ENCODE peak calls at places on chromosomes 2 and 18, in four cellular contexts. One of them, this sample, is unnamed.

GRCh38 chr2:43184339-43184895 is 42.0 kb downstream of the ZFP36L2 start:
- DNase-seq in stimulated activated CD8-positive, alpha-beta memory T cell treated with anti-CD3 and anti-CD28 coated beads, Interleukin-7, amount 100 ng/mL, for 48 hours: no peak
- DNase-seq in endothelial cell: no peak
- DNase-seq in foreskin fibroblast: peak; percentile 49
- DNase-seq in this sample: no peak

GRCh38 chr2:239721991-239722759 is 303.0 kb downstream of the NDUFA10 start:
- DNase-seq in stimulated activated CD8-positive, alpha-beta memory T cell treated with anti-CD3 and anti-CD28 coated beads, Interleukin-7, amount 100 ng/mL, for 48 hours: no peak
- DNase-seq in endothelial cell: no peak
- DNase-seq in foreskin fibroblast: no peak
- DNase-seq in this sample: no peak

GRCh38 chr2:158154596-158154995 is 52.9 kb downstream of the UPP2 start:
- DNase-seq in stimulated activated CD8-positive, alpha-beta memory T cell treated with anti-CD3 and anti-CD28 coated beads, Interleukin-7, amount 100 ng/mL, for 48 hours: no peak
- DNase-seq in endothelial cell: no peak
- DNase-seq in foreskin fibroblast: no peak
- DNase-seq in this sample: no peak

GRCh38 chr2:64453710-64454315 is at the start of gene LGALSL:
- DNase-seq in stimulated activated CD8-positive, alpha-beta memory T cell treated with anti-CD3 and anti-CD28 coated beads, Interleukin-7, amount 100 ng/mL, for 48 hours: peak; percentile 28
- DNase-seq in endothelial cell: peak; percentile 79
- DNase-seq in foreskin fibroblast: peak; percentile 18
- DNase-seq in this sample: peak; percentile 74

GRCh38 chr2:61421611-61422010 is 49.3 kb downstream of the USP34 start:
- DNase-seq in stimulated activated CD8-positive, alpha-beta memory T cell treated with anti-CD3 and anti-CD28 coated beads, Interleukin-7, amount 100 ng/mL, for 48 hours: no peak
- DNase-seq in endothelial cell: no peak
- DNase-seq in foreskin fibroblast: no peak
- DNase-seq in this sample: no peak

GRCh38 chr18:7579923-7580542 is 12.9 kb downstream of the PTPRM start:
- DNase-seq in stimulated activated CD8-positive, alpha-beta memory T cell treated with anti-CD3 and anti-CD28 coated beads, Interleukin-7, amount 100 ng/mL, for 48 hours: no peak
- DNase-seq in endothelial cell: no peak
- DNase-seq in foreskin fibroblast: no peak
- DNase-seq in this sample: no peak

GRCh38 chr2:170145675-170146432 is 32.1 kb upstream of the MYO3B start:
- DNase-seq in stimulated activated CD8-positive, alpha-beta memory T cell treated with anti-CD3 and anti-CD28 coated beads, Interleukin-7, amount 100 ng/mL, for 48 hours: no peak
- DNase-seq in endothelial cell: no peak
- DNase-seq in foreskin fibroblast: no peak
- DNase-seq in this sample: no peak

GRCh38 chr2:113156278-113157107 is 17.3 kb upstream of the PSD4 start:
- DNase-seq in stimulated activated CD8-positive, alpha-beta memory T cell treated with anti-CD3 and anti-CD28 coated beads, Interleukin-7, amount 100 ng/mL, for 48 hours: no peak
- DNase-seq in endothelial cell: no peak
- DNase-seq in foreskin fibroblast: no peak
- DNase-seq in this sample: no peak

GRCh38 chr2:82344670-82345069 is 2040.1 kb upstream of the LRRTM1 start:
- DNase-seq in stimulated activated CD8-positive, alpha-beta memory T cell treated with anti-CD3 and anti-CD28 coated beads, Interleukin-7, amount 100 ng/mL, for 48 hours: no peak
- DNase-seq in endothelial cell: no peak
- DNase-seq in foreskin fibroblast: no peak
- DNase-seq in this sample: no peak

GRCh38 chr2:232697807-232698110 is 628 bp downstream of the GIGYF2 start:
- DNase-seq in stimulated activated CD8-positive, alpha-beta memory T cell treated with anti-CD3 and anti-CD28 coated beads, Interleukin-7, amount 100 ng/mL, for 48 hours: no peak
- DNase-seq in endothelial cell: no peak
- DNase-seq in foreskin fibroblast: no peak
- DNase-seq in this sample: no peak

GRCh38 chr2:122100371-122101150 is 345.1 kb downstream of the TSN start:
- DNase-seq in stimulated activated CD8-positive, alpha-beta memory T cell treated with anti-CD3 and anti-CD28 coated beads, Interleukin-7, amount 100 ng/mL, for 48 hours: no peak
- DNase-seq in endothelial cell: no peak
- DNase-seq in foreskin fibroblast: no peak
- DNase-seq in this sample: no peak

GRCh38 chr2:75606851-75607798 is 39.5 kb upstream of the MRPL19 start:
- DNase-seq in stimulated activated CD8-positive, alpha-beta memory T cell treated with anti-CD3 and anti-CD28 coated beads, Interleukin-7, amount 100 ng/mL, for 48 hours: no peak
- DNase-seq in endothelial cell: no peak
- DNase-seq in foreskin fibroblast: no peak
- DNase-seq in this sample: peak; percentile 53

GRCh38 chr2:27977623-27978312 is 87.2 kb downstream of the BABAM2 start:
- DNase-seq in stimulated activated CD8-positive, alpha-beta memory T cell treated with anti-CD3 and anti-CD28 coated beads, Interleukin-7, amount 100 ng/mL, for 48 hours: no peak
- DNase-seq in endothelial cell: no peak
- DNase-seq in foreskin fibroblast: peak; percentile 94
- DNase-seq in this sample: peak; percentile 81

GRCh38 chr2:96344011-96344410 is 8.4 kb downstream of the NCAPH start:
- DNase-seq in stimulated activated CD8-positive, alpha-beta memory T cell treated with anti-CD3 and anti-CD28 coated beads, Interleukin-7, amount 100 ng/mL, for 48 hours: no peak
- DNase-seq in endothelial cell: no peak
- DNase-seq in foreskin fibroblast: no peak
- DNase-seq in this sample: no peak

GRCh38 chr18:78487649-78488048 is 492.0 kb upstream of the SALL3 start:
- DNase-seq in stimulated activated CD8-positive, alpha-beta memory T cell treated with anti-CD3 and anti-CD28 coated beads, Interleukin-7, amount 100 ng/mL, for 48 hours: no peak
- DNase-seq in endothelial cell: no peak
- DNase-seq in foreskin fibroblast: no peak
- DNase-seq in this sample: no peak

GRCh38 chr2:46117379-46117778 is 179.8 kb upstream of the EPAS1 start:
- DNase-seq in stimulated activated CD8-positive, alpha-beta memory T cell treated with anti-CD3 and anti-CD28 coated beads, Interleukin-7, amount 100 ng/mL, for 48 hours: no peak
- DNase-seq in endothelial cell: no peak
- DNase-seq in foreskin fibroblast: peak; percentile 59
- DNase-seq in this sample: peak; percentile 85

GRCh38 chr2:200600549-200601212 is 14.9 kb downstream of the AOX1 start:
- DNase-seq in stimulated activated CD8-positive, alpha-beta memory T cell treated with anti-CD3 and anti-CD28 coated beads, Interleukin-7, amount 100 ng/mL, for 48 hours: no peak
- DNase-seq in endothelial cell: no peak
- DNase-seq in foreskin fibroblast: no peak
- DNase-seq in this sample: no peak

GRCh38 chr2:28155627-28156026 is 237.0 kb upstream of the FOSL2 start:
- DNase-seq in stimulated activated CD8-positive, alpha-beta memory T cell treated with anti-CD3 and anti-CD28 coated beads, Interleukin-7, amount 100 ng/mL, for 48 hours: no peak
- DNase-seq in endothelial cell: no peak
- DNase-seq in foreskin fibroblast: no peak
- DNase-seq in this sample: no peak

GRCh38 chr2:152762202-152762601 is 43.8 kb downstream of the ARL6IP6 start:
- DNase-seq in stimulated activated CD8-positive, alpha-beta memory T cell treated with anti-CD3 and anti-CD28 coated beads, Interleukin-7, amount 100 ng/mL, for 48 hours: no peak
- DNase-seq in endothelial cell: no peak
- DNase-seq in foreskin fibroblast: peak; percentile 89
- DNase-seq in this sample: no peak

GRCh38 chr2:70902067-70902442 is 33.6 kb upstream of the ATP6V1B1 start:
- DNase-seq in stimulated activated CD8-positive, alpha-beta memory T cell treated with anti-CD3 and anti-CD28 coated beads, Interleukin-7, amount 100 ng/mL, for 48 hours: no peak
- DNase-seq in endothelial cell: no peak
- DNase-seq in foreskin fibroblast: no peak
- DNase-seq in this sample: no peak

GRCh38 chr2:152511981-152512380 is 177.0 kb downstream of the FMNL2 start:
- DNase-seq in stimulated activated CD8-positive, alpha-beta memory T cell treated with anti-CD3 and anti-CD28 coated beads, Interleukin-7, amount 100 ng/mL, for 48 hours: no peak
- DNase-seq in endothelial cell: no peak
- DNase-seq in foreskin fibroblast: no peak
- DNase-seq in this sample: no peak

GRCh38 chr18:10485475-10485874 is 31.0 kb downstream of the APCDD1 start:
- DNase-seq in stimulated activated CD8-positive, alpha-beta memory T cell treated with anti-CD3 and anti-CD28 coated beads, Interleukin-7, amount 100 ng/mL, for 48 hours: no peak
- DNase-seq in endothelial cell: no peak
- DNase-seq in foreskin fibroblast: no peak
- DNase-seq in this sample: no peak

GRCh38 chr2:166765141-166765540 is 123.1 kb upstream of the XIRP2 start:
- DNase-seq in stimulated activated CD8-positive, alpha-beta memory T cell treated with anti-CD3 and anti-CD28 coated beads, Interleukin-7, amount 100 ng/mL, for 48 hours: no peak
- DNase-seq in endothelial cell: no peak
- DNase-seq in foreskin fibroblast: no peak
- DNase-seq in this sample: peak; percentile 1

GRCh38 chr2:222752731-222753130 is 81.3 kb downstream of the MOGAT1 start:
- DNase-seq in stimulated activated CD8-positive, alpha-beta memory T cell treated with anti-CD3 and anti-CD28 coated beads, Interleukin-7, amount 100 ng/mL, for 48 hours: no peak
- DNase-seq in endothelial cell: no peak
- DNase-seq in foreskin fibroblast: no peak
- DNase-seq in this sample: no peak

GRCh38 chr2:40034198-40034597 is 255.1 kb upstream of the THUMPD2 start:
- DNase-seq in stimulated activated CD8-positive, alpha-beta memory T cell treated with anti-CD3 and anti-CD28 coated beads, Interleukin-7, amount 100 ng/mL, for 48 hours: no peak
- DNase-seq in endothelial cell: no peak
- DNase-seq in foreskin fibroblast: peak; percentile 99
- DNase-seq in this sample: peak; percentile 10

GRCh38 chr2:234110219-234110618 is 59.7 kb downstream of the SPP2 start:
- DNase-seq in stimulated activated CD8-positive, alpha-beta memory T cell treated with anti-CD3 and anti-CD28 coated beads, Interleukin-7, amount 100 ng/mL, for 48 hours: no peak
- DNase-seq in endothelial cell: no peak
- DNase-seq in foreskin fibroblast: no peak
- DNase-seq in this sample: no peak

GRCh38 chr18:64095056-64095455 is 53.8 kb downstream of the LINC00305 start:
- DNase-seq in stimulated activated CD8-positive, alpha-beta memory T cell treated with anti-CD3 and anti-CD28 coated beads, Interleukin-7, amount 100 ng/mL, for 48 hours: no peak
- DNase-seq in endothelial cell: no peak
- DNase-seq in foreskin fibroblast: no peak
- DNase-seq in this sample: no peak

GRCh38 chr2:188902906-188903305 is 71.3 kb upstream of the COL3A1 start:
- DNase-seq in stimulated activated CD8-positive, alpha-beta memory T cell treated with anti-CD3 and anti-CD28 coated beads, Interleukin-7, amount 100 ng/mL, for 48 hours: no peak
- DNase-seq in endothelial cell: no peak
- DNase-seq in foreskin fibroblast: no peak
- DNase-seq in this sample: no peak

GRCh38 chr2:201964631-201965206 is 68.9 kb upstream of the FZD7 start:
- DNase-seq in stimulated activated CD8-positive, alpha-beta memory T cell treated with anti-CD3 and anti-CD28 coated beads, Interleukin-7, amount 100 ng/mL, for 48 hours: no peak
- DNase-seq in endothelial cell: no peak
- DNase-seq in foreskin fibroblast: no peak
- DNase-seq in this sample: no peak

GRCh38 chr2:96604104-96604503 is 34.0 kb downstream of the KANSL3 start:
- DNase-seq in stimulated activated CD8-positive, alpha-beta memory T cell treated with anti-CD3 and anti-CD28 coated beads, Interleukin-7, amount 100 ng/mL, for 48 hours: no peak
- DNase-seq in endothelial cell: no peak
- DNase-seq in foreskin fibroblast: no peak
- DNase-seq in this sample: no peak

This sample was measured in MG63.